ENCODE peak calls at places on chromosomes 16 and 17, in five cellular contexts. N is NCI-H1930, Q is GM23248, H is HuH-7.5, K is T-cell. S is an unnamed sample.

GRCh38 chr17:72222571-72222970 is 101.8 kb downstream of the SOX9 start:
- DNase-seq in N (no peak), Q (no peak), H (no peak), K (no peak), S (no peak)

GRCh38 chr16:70693231-70693671 is 7.4 kb upstream of the MTSS2 start:
- DNase-seq in N (no peak), Q (peak; percentile 47), H (no peak), K (no peak), S (no peak)

GRCh38 chr17:44581868-44582267 is 24.6 kb downstream of the FZD2 start:
- DNase-seq in N (no peak), Q (peak; percentile 62), H (no peak), K (no peak), S (no peak)

GRCh38 chr17:78344666-78345065 is 15.2 kb downstream of the SOCS3 start:
- DNase-seq in N (no peak), Q (no peak), H (no peak), K (no peak), S (no peak)

GRCh38 chr17:78539771-78540170 is 37.4 kb downstream of the DNAH17 start:
- DNase-seq in N (no peak), Q (no peak), H (no peak), K (no peak), S (no peak)

GRCh38 chr17:77581480-77581879 is 377.0 kb upstream of the TNRC6C start:
- DNase-seq in N (no peak), Q (peak; percentile 74), H (no peak), K (no peak), S (peak; percentile 31)

GRCh38 chr16:31335431-31335830 is 19.5 kb upstream of the ITGAX start:
- DNase-seq in N (no peak), Q (no peak), H (no peak), K (no peak), S (no peak)

GRCh38 chr17:51947160-51947559 is 211.4 kb downstream of the CA10 start:
- DNase-seq in N (no peak), Q (no peak), H (no peak), K (no peak), S (no peak)

GRCh38 chr17:43673516-43674323 is 12.0 kb upstream of the MEOX1 start:
- DNase-seq in N (peak; percentile 13), Q (peak; percentile 75), H (peak; percentile 65), K (peak; percentile 60), S (peak; percentile 73)

GRCh38 chr17:74443516-74444296 is 11.8 kb downstream of the GPRC5C start:
- DNase-seq in N (no peak), Q (no peak), H (no peak), K (no peak), S (no peak)

GRCh38 chr17:72953621-72954020 is 138.9 kb downstream of the SLC39A11 start:
- DNase-seq in N (no peak), Q (no peak), H (no peak), K (no peak), S (no peak)

GRCh38 chr16:60087530-60087929 is 1353.4 kb upstream of the GOT2 start:
- DNase-seq in N (no peak), Q (no peak), H (no peak), K (no peak), S (no peak)

GRCh38 chr17:68698761-68699160 is 97.6 kb upstream of the FAM20A start:
- DNase-seq in N (no peak), Q (peak; percentile 14), H (no peak), K (no peak), S (peak; percentile 88)

GRCh38 chr17:78137392-78138203 is 7.0 kb downstream of the TMC8 start:
- DNase-seq in N (peak; percentile 13), Q (no peak), H (no peak), K (no peak), S (no peak)

GRCh38 chr17:80822700-80823410 is 168.8 kb upstream of the CHMP6 start:
- DNase-seq in N (no peak), Q (no peak), H (peak; percentile 47), K (no peak), S (no peak)

S was measured in fibroblast of the aortic adventitia.